ENCODE peak calls at places on chromosomes 5 and 9, in seven cellular contexts. G, W, K, C, Y, D and N are unnamed samples. For H3K4me1, the result is how much of the 10 kb centered on the place peaks cover.

GRCh38 chr5:176743136-176743827 is 67.1 kb upstream of the UNC5A start:
- DNase-seq in G (peak), W (no peak), K (no peak), C (no peak), Y (peak), D (no peak), N (no peak)

GRCh38 chr5:1016036-1016435 is 7.4 kb downstream of the NKD2 start:
- DNase-seq in G (no peak), W (no peak), K (no peak), C (no peak), Y (no peak), D (no peak), N (no peak)

GRCh38 chr9:96500696-96501660 is 51.0 kb downstream of the HABP4 start:
- DNase-seq in G (no peak), W (no peak), K (no peak), C (no peak), Y (no peak), D (no peak), N (no peak)

GRCh38 chr9:134589748-134590147 is 51.9 kb upstream of the COL5A1 start:
- DNase-seq in G (no peak), W (no peak), K (no peak), C (no peak), Y (peak), D (no peak), N (no peak)

GRCh38 chr9:21817176-21817575 is 14.7 kb downstream of the MTAP start:
- DNase-seq in G (no peak), W (no peak), K (no peak), C (no peak), Y (no peak), D (no peak), N (no peak)

GRCh38 chr5:178428341-178429155 is 161.6 kb downstream of the COL23A1 start:
- DNase-seq in G (no peak), W (no peak), K (peak), C (no peak), Y (no peak), D (no peak), N (no peak)

GRCh38 chr9:26863074-26863473 is 29.5 kb downstream of the CAAP1 start:
- DNase-seq in G (no peak), W (peak), K (no peak), C (no peak), Y (no peak), D (peak), N (no peak)

GRCh38 chr5:163005949-163006348 is 431.4 kb upstream of the CCNG1 start:
- DNase-seq in G (no peak), W (no peak), K (no peak), C (no peak), Y (no peak), D (no peak), N (no peak)

GRCh38 chr5:15966651-15967050 is 212.9 kb downstream of the MARCHF11 start:
- DNase-seq in G (no peak), W (no peak), K (no peak), C (no peak), Y (no peak), D (no peak), N (no peak)

DNA sequence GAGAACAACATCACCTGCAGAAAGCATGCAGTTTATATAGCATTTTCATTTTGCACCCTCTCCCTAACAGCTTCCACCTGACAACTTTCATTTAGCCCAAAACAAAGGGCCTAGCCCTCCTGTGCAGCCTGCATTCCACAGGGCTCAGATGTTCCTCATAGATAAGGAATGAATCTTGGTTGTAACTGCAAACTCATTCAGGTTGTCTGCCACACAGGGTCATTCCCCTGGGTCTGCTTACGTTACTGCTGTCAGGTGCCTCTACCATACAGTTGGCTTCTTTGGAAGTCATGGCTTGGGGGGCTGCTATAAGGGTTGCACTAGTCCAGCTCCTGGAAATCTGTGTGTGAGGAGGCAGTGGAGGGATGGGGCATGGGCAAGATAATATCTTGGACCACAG is 2.7 kb upstream of the DCP2 start:
- DNase-seq in G (no peak), W (no peak), K (no peak), C (no peak), Y (no peak), D (no peak), N (no peak)
- TF ChIP-seq EP300 in G (no peak), W (no peak), K (no peak), C (no peak), Y (no peak), D (no peak), N (no peak)

GRCh38 chr5:180823346-180823745 is 20.7 kb upstream of the MGAT1 start:
- DNase-seq in G (no peak), W (no peak), K (no peak), C (no peak), Y (no peak), D (no peak), N (no peak)
- H3K4me1 ChIP-seq in G (under half), W (under half), K (under half), C (under half), Y (half or more), D (under half), N (under half)

GRCh38 chr5:157518963-157519362 is 56.6 kb downstream of the ADAM19 start:
- DNase-seq in G (no peak), W (no peak), K (no peak), C (no peak), Y (no peak), D (no peak), N (no peak)
- TF ChIP-seq POLR2A in G (no peak), W (no peak), K (no peak), C (no peak), Y (no peak), D (no peak), N (no peak)

GRCh38 chr9:123552530-123552929 is 196.5 kb downstream of the CRB2 start:
- DNase-seq in G (no peak), W (no peak), K (no peak), C (no peak), Y (no peak), D (no peak), N (no peak)

GRCh38 chr9:123551636-123552203 is 195.7 kb downstream of the CRB2 start:
- DNase-seq in G (no peak), W (no peak), K (no peak), C (no peak), Y (no peak), D (no peak), N (no peak)

GRCh38 chr9:123548749-123549545 is 192.9 kb downstream of the CRB2 start:
- DNase-seq in G (no peak), W (no peak), K (no peak), C (no peak), Y (no peak), D (no peak), N (no peak)

GRCh38 chr9:123550797-123551196 is 194.8 kb downstream of the CRB2 start:
- DNase-seq in G (no peak), W (no peak), K (no peak), C (no peak), Y (no peak), D (no peak), N (no peak)

GRCh38 chr9:123550012-123550411 is 194.0 kb downstream of the CRB2 start:
- DNase-seq in G (no peak), W (no peak), K (no peak), C (no peak), Y (no peak), D (no peak), N (no peak)
- TF ChIP-seq EP300 in G (no peak), W (no peak), K (no peak), C (no peak), Y (no peak), D (no peak), N (no peak)

DNA sequence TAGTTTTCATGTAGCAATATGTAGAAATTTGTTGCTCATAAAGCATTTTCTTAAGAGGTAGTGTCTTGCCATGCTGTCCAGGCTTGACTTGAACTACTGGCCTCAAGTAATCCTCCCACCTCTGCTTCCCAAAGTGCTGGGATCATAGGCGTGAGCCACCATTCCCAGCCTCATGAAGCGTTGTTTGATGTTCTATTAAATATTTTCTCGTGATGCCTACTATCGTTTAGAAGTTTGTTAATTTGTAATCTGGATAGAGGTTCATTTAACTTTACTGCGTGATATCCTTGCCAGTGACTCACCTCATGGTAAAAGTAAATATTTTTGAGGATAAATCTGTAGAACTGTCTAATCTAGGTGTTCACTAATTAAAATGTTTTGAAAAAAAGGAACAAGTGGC is 82.6 kb downstream of the VCAN start:
- DNase-seq in G (no peak), W (no peak), K (no peak), C (no peak), Y (no peak), D (peak), N (no peak)
- H3K4me1 ChIP-seq in G (under half), W (under half), K (under half), C (under half), Y (under half), D (under half), N (under half)

DNA sequence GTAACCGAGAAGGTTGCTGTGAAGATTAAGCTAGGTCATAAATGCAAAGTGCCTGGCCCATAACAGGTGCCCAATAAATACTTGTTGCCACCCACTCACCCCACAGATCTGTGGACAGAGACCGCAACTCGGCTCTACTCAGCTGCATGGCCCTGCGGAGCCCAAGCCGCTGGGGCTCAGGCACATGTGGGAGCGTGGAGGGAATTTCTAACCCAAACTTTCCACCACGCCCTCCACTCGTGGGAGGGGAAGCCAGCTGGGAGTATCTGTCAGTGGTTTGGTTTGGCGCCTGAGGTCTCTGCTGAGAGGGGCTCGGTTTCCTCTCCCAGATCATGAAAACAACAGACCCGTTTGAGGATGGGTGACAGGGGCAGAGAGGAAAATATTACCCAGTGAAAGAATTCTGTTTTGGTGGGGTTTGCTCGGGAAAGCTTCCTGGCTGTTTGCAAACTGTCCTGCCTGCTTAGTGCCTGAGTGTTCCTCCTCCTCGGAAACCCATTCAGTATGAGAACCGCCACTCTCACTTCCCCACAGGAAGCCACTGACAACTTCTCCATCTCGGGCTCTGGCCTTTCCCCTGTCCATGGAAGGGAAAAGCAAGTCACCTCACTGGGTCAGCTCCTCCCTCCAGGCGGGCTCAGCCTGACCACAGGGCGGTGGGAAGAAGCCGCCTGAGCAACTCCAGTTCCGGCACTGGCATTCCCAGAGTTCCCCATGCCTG is 60.1 kb downstream of the RGS3 start:
- DNase-seq in G (no peak), W (no peak), K (no peak), C (no peak), Y (no peak), D (no peak), N (peak)
- TF ChIP-seq POLR2A in G (no peak), W (no peak), K (no peak), C (no peak), Y (no peak), D (no peak), N (peak)

GRCh38 chr5:148853868-148854267 is 27.5 kb downstream of the ADRB2 start:
- DNase-seq in G (no peak), W (no peak), K (no peak), C (no peak), Y (no peak), D (no peak), N (no peak)

GRCh38 chr5:148850836-148851235 is 24.4 kb downstream of the ADRB2 start:
- DNase-seq in G (no peak), W (no peak), K (no peak), C (no peak), Y (no peak), D (no peak), N (no peak)

GRCh38 chr5:148846930-148847329 is 20.5 kb downstream of the ADRB2 start:
- DNase-seq in G (no peak), W (no peak), K (no peak), C (no peak), Y (no peak), D (no peak), N (no peak)

GRCh38 chr5:148848378-148849031 is 22.1 kb downstream of the ADRB2 start:
- DNase-seq in G (no peak), W (no peak), K (no peak), C (no peak), Y (no peak), D (no peak), N (no peak)

DNA sequence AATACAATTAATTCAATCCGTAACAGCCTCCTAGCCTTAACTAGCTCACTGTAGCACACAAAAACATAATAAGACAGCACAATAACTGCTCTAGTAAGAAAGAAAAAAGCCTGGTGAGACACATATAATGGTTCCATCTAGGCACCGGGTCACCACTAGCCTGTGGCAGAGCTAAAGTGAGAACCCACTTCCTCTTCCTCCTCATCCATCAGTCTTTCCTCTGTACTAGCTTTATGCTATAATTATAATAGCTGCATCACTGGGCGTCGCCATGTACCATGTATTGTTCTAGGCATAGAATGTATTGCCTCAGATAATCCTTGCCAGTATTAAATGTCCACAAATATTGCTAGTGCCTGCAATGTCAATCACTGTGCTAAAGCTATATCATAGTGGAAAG is 23.1 kb downstream of the ADRB2 start:
- DNase-seq in G (no peak), W (no peak), K (no peak), C (no peak), Y (no peak), D (no peak), N (peak)
- TF ChIP-seq EP300 in G (no peak), W (no peak), K (no peak), C (no peak), Y (no peak), D (no peak), N (no peak)

GRCh38 chr9:92734931-92735906 is 29.4 kb downstream of the BICD2 start:
- DNase-seq in G (no peak), W (no peak), K (no peak), C (no peak), Y (peak), D (no peak), N (no peak)
- H3K4me1 ChIP-seq in G (under half), W (under half), K (under half), C (under half), Y (half or more), D (under half), N (under half)